ENCODE peak calls at places on chromosome 13, in nine cellular contexts. B, Y, E, F, P, U, M, D and O are unnamed samples.

GRCh38 chr13:44591316-44591715 is 15.2 kb upstream of the TSC22D1 start:
- DNase-seq in B (no peak), P (no peak), U (no peak), M (no peak), Y (no peak), D (peak; percentile 92), E (no peak), F (no peak), O (no peak)

GRCh38 chr13:45781553-45782326 is 69.8 kb downstream of the SIAH3 start:
- DNase-seq in U (no peak), E (no peak), P (no peak), M (peak; percentile 3), B (peak; percentile 21), D (no peak), Y (no peak), F (peak; percentile 75), O (no peak)

GRCh38 chr13:35826626-35827254 is 304.4 kb downstream of the DCLK1 start:
- DNase-seq in Y (no peak), E (no peak), B (no peak), U (peak; percentile 39), P (no peak), D (peak; percentile 41), F (no peak), M (no peak), O (no peak)

GRCh38 chr13:48749144-48749543 is 95.4 kb downstream of the CYSLTR2 start:
- DNase-seq in D (no peak), F (no peak), E (no peak), B (peak; percentile 51), Y (peak; percentile 19), U (no peak), M (peak; percentile 34), P (no peak), O (no peak)

GRCh38 chr13:113906566-113906965 is 42.7 kb upstream of the GAS6 start:
- DNase-seq in P (no peak), E (no peak), U (no peak), Y (no peak), F (no peak), B (no peak), D (no peak), M (no peak), O (no peak)

GRCh38 chr13:34155931-34156607 is 338.1 kb downstream of the RFC3 start:
- DNase-seq in E (no peak), B (peak; percentile 84), D (no peak), Y (no peak), F (no peak), P (no peak), U (no peak), M (peak; percentile 48), O (no peak)

GRCh38 chr13:27170221-27170520 is 1.4 kb downstream of the USP12 start:
- DNase-seq in D (no peak), Y (peak; percentile 71), U (peak; percentile 67), M (no peak), P (no peak), F (no peak), E (no peak), B (peak; percentile 69), O (no peak)

GRCh38 chr13:31675521-31675953 is 63.8 kb upstream of the RXFP2 start:
- DNase-seq in E (no peak), D (no peak), P (no peak), M (peak; percentile 76), B (peak; percentile 21), U (peak; percentile 5), Y (peak; percentile 7), F (no peak), O (no peak)

GRCh38 chr13:73090116-73090811 is 31.5 kb downstream of the KLF5 start:
- DNase-seq in P (no peak), B (peak; percentile 81), U (peak; percentile 30), Y (peak; percentile 11), E (no peak), F (no peak), M (peak; percentile 64), D (peak; percentile 87), O (no peak)

GRCh38 chr13:54185785-54186184 is 1157.2 kb downstream of the OLFM4 start:
- DNase-seq in B (no peak), M (no peak), U (peak; percentile 42), D (peak; percentile 59), P (no peak), F (no peak), Y (no peak), E (no peak), O (no peak)

GRCh38 chr13:48585456-48585840 is 52.6 kb upstream of the RCBTB2 start:
- DNase-seq in B (peak; percentile 71), Y (peak; percentile 13), U (peak; percentile 81), M (peak; percentile 88), E (peak; percentile 72), D (no peak), F (no peak), P (no peak), O (no peak)

GRCh38 chr13:74966814-74967213 is 515.2 kb downstream of the TBC1D4 start:
- DNase-seq in B (no peak), D (no peak), M (peak; percentile 58), P (no peak), E (no peak), F (no peak), Y (peak; percentile 19), U (no peak), O (no peak)

GRCh38 chr13:28492527-28493367 is 2.2 kb downstream of the FLT1 start:
- DNase-seq in D (no peak), B (peak; percentile 80), U (peak; percentile 46), Y (no peak), E (no peak), M (no peak), F (no peak), P (no peak), O (no peak)

GRCh38 chr13:20525601-20526544 is at the start of gene CRYL1:
- DNase-seq in F (peak; percentile 89), U (peak; percentile 89), M (peak; percentile 66), E (peak; percentile 80), P (peak; percentile 44), B (peak; percentile 72), Y (peak; percentile 67), D (peak; percentile 45), O (no peak)

GRCh38 chr13:75986818-75987217 is 350.7 kb downstream of the LMO7 start:
- DNase-seq in D (no peak), U (no peak), Y (no peak), E (no peak), M (no peak), P (no peak), B (no peak), F (no peak), O (no peak)

GRCh38 chr13:99123101-99124045 is 77.3 kb upstream of the UBAC2 start:
- DNase-seq in E (no peak), P (no peak), B (peak; percentile 65), D (no peak), F (no peak), Y (no peak), M (peak; percentile 10), U (no peak), O (no peak)

GRCh38 chr13:85405316-85405897 is 393.8 kb downstream of the SLITRK6 start:
- DNase-seq in M (no peak), Y (no peak), E (no peak), P (no peak), D (peak; percentile 27), F (no peak), B (no peak), U (no peak), O (no peak)

GRCh38 chr13:51957377-51958216 is 53.7 kb downstream of the ATP7B start:
- DNase-seq in U (no peak), M (no peak), E (no peak), D (no peak), F (no peak), P (no peak), Y (no peak), B (no peak), O (no peak)

GRCh38 chr13:43036386-43037220 is 13.2 kb downstream of the DNAJC15 start:
- DNase-seq in B (no peak), M (peak; percentile 84), Y (no peak), F (peak; percentile 74), D (peak; percentile 33), E (peak; percentile 77), P (no peak), U (no peak), O (no peak)

GRCh38 chr13:96130818-96131217 is 40.9 kb downstream of the HS6ST3 start:
- DNase-seq in U (no peak), Y (no peak), F (no peak), B (no peak), D (no peak), P (no peak), M (no peak), E (no peak), O (no peak)

GRCh38 chr13:33146843-33147611 is 130.8 kb downstream of the KL start:
- DNase-seq in U (no peak), Y (no peak), P (no peak), M (no peak), E (no peak), D (no peak), F (no peak), B (no peak), O (no peak)

GRCh38 chr13:35470671-35471465 is 5.6 kb downstream of the MAB21L1 start:
- DNase-seq in Y (peak; percentile 71), M (peak; percentile 48), E (no peak), P (no peak), U (no peak), F (peak; percentile 62), D (peak; percentile 75), B (peak; percentile 85), O (peak; percentile 74)

GRCh38 chr13:23579886-23580706 is 9.9 kb downstream of the TNFRSF19 start:
- DNase-seq in P (no peak), E (no peak), Y (no peak), U (no peak), M (peak; percentile 7), D (no peak), F (no peak), B (peak; percentile 32), O (no peak)

GRCh38 chr13:60617863-60618733 is 221.1 kb downstream of the TDRD3 start:
- DNase-seq in P (no peak), M (peak; percentile 63), D (peak; percentile 69), E (no peak), F (no peak), U (peak; percentile 20), B (peak; percentile 26), Y (peak; percentile 47), O (no peak)

GRCh38 chr13:98549006-98549727 is 27.7 kb downstream of the STK24 start:
- DNase-seq in M (peak; percentile 84), U (peak; percentile 87), E (no peak), Y (peak; percentile 91), F (no peak), P (no peak), B (peak; percentile 94), D (no peak), O (no peak)

GRCh38 chr13:45301263-45301662 is 39.7 kb downstream of the TPT1 start:
- DNase-seq in P (no peak), F (no peak), E (no peak), B (no peak), D (no peak), U (no peak), M (no peak), Y (no peak), O (no peak)

GRCh38 chr13:43894438-43894837 is 14.7 kb downstream of the LACC1 start:
- DNase-seq in E (no peak), M (no peak), U (peak; percentile 4), Y (no peak), F (no peak), D (no peak), P (no peak), B (no peak), O (no peak)